ENCODE peak calls at places on chromosome 21, in five cellular contexts. M is uterus, G is vagina, W is dorsolateral prefrontal cortex, A is kidney. E is an unnamed sample.

GRCh38 chr21:24045775-24046215 is 1561.5 kb downstream of the MRPL39 start:
- DNase-seq in M (peak; percentile 49), G (peak; percentile 88), W (peak; percentile 91), A (peak; percentile 69), E (no peak)

GRCh38 chr21:37082856-37083611 is 10.0 kb downstream of the TTC3 start:
- DNase-seq in M (no peak), G (no peak), W (no peak), A (no peak), E (no peak)

GRCh38 chr21:36966066-36966845 is at the start of gene HLCS:
- DNase-seq in M (peak; percentile 68), G (no peak), W (peak; percentile 67), A (peak; percentile 88), E (peak; percentile 95)

GRCh38 chr21:15400905-15401304 is 328.9 kb upstream of the USP25 start:
- DNase-seq in M (no peak), G (no peak), W (no peak), A (no peak), E (no peak)

GRCh38 chr21:42724226-42724920 is 71.0 kb downstream of the PDE9A start:
- DNase-seq in M (no peak), G (no peak), W (no peak), A (peak; percentile 90), E (no peak)

GRCh38 chr21:39057121-39057520 is 126.1 kb downstream of the PSMG1 start:
- DNase-seq in M (no peak), G (no peak), W (no peak), A (no peak), E (no peak)

GRCh38 chr21:31905444-31906400 is 32.9 kb downstream of the HUNK start:
- DNase-seq in M (no peak), G (no peak), W (no peak), A (no peak), E (no peak)

GRCh38 chr21:27787046-27787445 is 820.2 kb upstream of the ADAMTS5 start:
- DNase-seq in M (no peak), G (no peak), W (no peak), A (no peak), E (no peak)

GRCh38 chr21:38505654-38506523 is 7.6 kb upstream of the ERG start:
- DNase-seq in M (no peak), G (no peak), W (no peak), A (no peak), E (peak; percentile 32)

GRCh38 chr21:17542371-17542992 is 29.6 kb downstream of the CXADR start:
- DNase-seq in M (no peak), G (no peak), W (no peak), A (no peak), E (no peak)

GRCh38 chr21:37074195-37074510 is 1.1 kb downstream of the TTC3 start:
- DNase-seq in M (no peak), G (no peak), W (no peak), A (no peak), E (no peak)

GRCh38 chr21:29928537-29928936 is 11.3 kb downstream of the GRIK1 start:
- DNase-seq in M (no peak), G (no peak), W (no peak), A (no peak), E (no peak)

GRCh38 chr21:37446552-37446951 is 80.0 kb downstream of the DYRK1A start:
- DNase-seq in M (no peak), G (no peak), W (no peak), A (no peak), E (no peak)

GRCh38 chr21:37704751-37705150 is 211.5 kb downstream of the KCNJ6 start:
- DNase-seq in M (no peak), G (no peak), W (no peak), A (no peak), E (no peak)

GRCh38 chr21:25838809-25839208 is 104.0 kb downstream of the GABPA start:
- DNase-seq in M (no peak), G (no peak), W (no peak), A (no peak), E (no peak)

GRCh38 chr21:42047821-42048613 is 23.1 kb upstream of the UMODL1 start:
- DNase-seq in M (peak; percentile 61), G (no peak), W (no peak), A (peak; percentile 87), E (no peak)

GRCh38 chr21:27570306-27570868 is 603.5 kb upstream of the ADAMTS5 start:
- DNase-seq in M (peak; percentile 42), G (no peak), W (no peak), A (peak; percentile 71), E (no peak)

GRCh38 chr21:23858878-23859277 is 1748.4 kb downstream of the MRPL39 start:
- DNase-seq in M (no peak), G (no peak), W (no peak), A (no peak), E (no peak)

GRCh38 chr21:25506887-25507286 is 100.4 kb downstream of the MRPL39 start:
- DNase-seq in M (no peak), G (no peak), W (no peak), A (no peak), E (no peak)

GRCh38 chr21:31872452-31873274 is at the start of gene HUNK:
- DNase-seq in M (peak; percentile 34), G (no peak), W (peak; percentile 68), A (peak; percentile 84), E (peak; percentile 45)

GRCh38 chr21:37350472-37350871 is 16.1 kb upstream of the DYRK1A start:
- DNase-seq in M (no peak), G (no peak), W (no peak), A (no peak), E (no peak)

GRCh38 chr21:15034126-15034848 is 30.5 kb downstream of the NRIP1 start:
- DNase-seq in M (no peak), G (no peak), W (no peak), A (no peak), E (no peak)

GRCh38 chr21:44083631-44084291 is 23.4 kb upstream of the PWP2 start:
- DNase-seq in M (no peak), G (no peak), W (peak; percentile 36), A (peak; percentile 78), E (no peak)

GRCh38 chr21:38979271-38980196 is 173.8 kb downstream of the ETS2 start:
- DNase-seq in M (no peak), G (no peak), W (no peak), A (no peak), E (no peak)

GRCh38 chr21:46211376-46211775 is 17.2 kb downstream of the LSS start:
- DNase-seq in M (no peak), G (no peak), W (no peak), A (peak; percentile 49), E (no peak)

GRCh38 chr21:25953659-25954058 is 216.9 kb downstream of the APP start:
- DNase-seq in M (no peak), G (no peak), W (no peak), A (no peak), E (no peak)

GRCh38 chr21:31335957-31336738 is 7.9 kb downstream of the TIAM1 start:
- DNase-seq in M (no peak), G (no peak), W (no peak), A (no peak), E (no peak)

GRCh38 chr21:33478858-33479678 is 706 bp downstream of the TMEM50B start:
- DNase-seq in M (peak; percentile 20), G (no peak), W (no peak), A (peak; percentile 83), E (peak; percentile 76)
- TF ChIP-seq CTCF in M (peak; percentile 9), G (no peak), W (no peak), A (no peak), E (peak; percentile 24)

DNA sequence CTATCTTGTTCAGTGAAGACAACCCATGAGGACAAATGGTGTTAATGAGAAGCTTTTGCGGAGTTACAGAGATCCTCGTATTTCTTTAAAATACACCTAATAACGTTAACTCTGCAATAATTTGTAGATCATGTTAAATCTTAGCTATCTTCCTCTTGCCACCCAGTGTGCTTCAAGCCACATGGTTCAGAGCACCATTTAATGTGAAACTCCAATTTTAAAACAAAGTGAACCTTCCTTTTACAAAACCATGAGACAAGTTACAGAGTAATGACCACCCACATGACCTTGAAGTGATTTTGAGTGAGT is 1.7 kb upstream of the KCNE2 start:
- DNase-seq in M (no peak), G (no peak), W (no peak), A (no peak), E (no peak)
- TF ChIP-seq CTCF in M (no peak), G (no peak), W (peak; percentile 5), A (no peak), E (no peak)

GRCh38 chr21:40841524-40842196 is 5.3 kb downstream of the DSCAM start:
- DNase-seq in M (no peak), G (no peak), W (peak; percentile 79), A (peak; percentile 73), E (no peak)
- TF ChIP-seq CTCF in M (no peak), G (no peak), W (peak; percentile 70), A (peak; percentile 18), E (no peak)

DNA sequence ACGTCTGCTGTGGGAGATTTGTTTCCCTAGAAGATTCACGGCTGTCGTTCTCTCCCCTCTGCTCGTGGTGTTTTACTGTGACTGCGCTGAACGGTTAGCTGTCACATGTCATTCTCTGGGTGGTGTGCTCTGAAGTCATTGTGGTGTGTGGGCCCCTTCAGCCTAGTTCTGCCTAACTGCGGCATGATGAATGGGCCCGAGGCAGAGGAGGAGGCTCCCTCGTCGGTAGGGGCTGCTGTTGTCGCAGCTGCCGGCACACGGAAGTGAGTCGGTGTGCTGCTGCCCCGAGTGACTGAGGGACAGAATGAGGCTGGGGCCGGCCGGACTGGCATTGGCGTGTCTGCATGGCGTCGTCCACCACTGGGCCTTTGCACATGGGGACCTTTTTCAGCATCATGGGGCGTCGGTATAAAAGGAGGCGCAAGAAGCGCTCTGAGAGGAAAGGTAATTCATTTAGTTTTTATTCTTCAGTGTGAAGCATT is 77.9 kb downstream of the ADARB1 start:
- DNase-seq in M (no peak), G (peak; percentile 70), W (no peak), A (no peak), E (peak; percentile 82)
- TF ChIP-seq CTCF in M (no peak), G (no peak), W (no peak), A (peak; percentile 18), E (peak; percentile 87)

GRCh38 chr21:20875741-20876140 is 122.5 kb upstream of the NCAM2 start:
- DNase-seq in M (no peak), G (no peak), W (no peak), A (no peak), E (no peak)
- TF ChIP-seq CTCF in M (no peak), G (no peak), W (peak; percentile 20), A (no peak), E (no peak)

E was measured in GM20000.